ENCODE peak calls at places on chromosomes 11 and 22, in five cellular contexts. W is HCT116; J is pancreas; S is naive thymus-derived CD4-positive, alpha-beta T cell; I is iPS DF 6.9. T is an unnamed sample. For H3K9me3 and H3K36me3, the result is how much of the 10 kb centered on the place peaks cover.

GRCh38 chr11:114348200-114349191 is 51.8 kb downstream of the C11orf71 start:
- DNase-seq in S (peak), W (peak), I (peak), J (no peak), T (peak)

GRCh38 chr22:27685515-27685914 is 116.0 kb downstream of the MN1 start:
- DNase-seq in I (no peak), S (no peak), W (no peak), J (no peak), T (no peak)

GRCh38 chr11:2808850-2809847 is 76.4 kb downstream of the CDKN1C start:
- DNase-seq in I (no peak), J (peak), W (no peak), S (no peak), T (no peak)

GRCh38 chr11:72670041-72670440 is 4.2 kb downstream of the PDE2A start:
- DNase-seq in I (no peak), S (no peak), J (no peak), W (no peak), T (no peak)

GRCh38 chr22:45604239-45604711 is 67.4 kb upstream of the ATXN10 start:
- DNase-seq in I (no peak), W (no peak), J (no peak), S (no peak), T (no peak)

GRCh38 chr11:92269021-92269420 is 44.4 kb downstream of the FAT3 start:
- DNase-seq in J (no peak), I (no peak), S (no peak), W (no peak), T (no peak)

GRCh38 chr22:42608481-42609361 is 6.0 kb downstream of the POLDIP3 start:
- DNase-seq in I (no peak), S (no peak), W (no peak), J (no peak), T (no peak)

GRCh38 chr22:20607157-20607907 is 99.9 kb downstream of the MED15 start:
- DNase-seq in J (peak), W (no peak), I (no peak), S (no peak), T (no peak)

GRCh38 chr11:14643697-14644395 is at the start of gene PDE3B:
- DNase-seq in J (peak), S (peak), W (peak), I (peak), T (no peak)

GRCh38 chr22:20241579-20242392 is 26.3 kb downstream of the RTN4R start:
- DNase-seq in W (no peak), J (no peak), S (no peak), I (no peak), T (no peak)

GRCh38 chr11:79440451-79441158 is at the start of gene TENM4:
- DNase-seq in W (no peak), I (no peak), S (no peak), J (peak), T (no peak)

GRCh38 chr11:134418119-134418840 is 6.2 kb upstream of the B3GAT1 start:
- DNase-seq in I (no peak), J (no peak), W (no peak), S (no peak), T (peak)

GRCh38 chr22:42887523-42888507 is 30.7 kb upstream of the ARFGAP3 start:
- DNase-seq in J (peak), I (no peak), S (no peak), W (no peak), T (no peak)

GRCh38 chr11:115352805-115353483 is 151.3 kb downstream of the CADM1 start:
- DNase-seq in J (no peak), I (no peak), S (no peak), W (no peak), T (no peak)

GRCh38 chr11:13284776-13285588 is 7.4 kb downstream of the BMAL1 start:
- DNase-seq in W (no peak), J (no peak), I (no peak), S (no peak), T (no peak)

GRCh38 chr11:60761436-60762190 is 4.9 kb downstream of the MS4A15 start:
- DNase-seq in I (no peak), W (no peak), J (no peak), S (no peak), T (no peak)

GRCh38 chr11:43327987-43328386 is 16.2 kb downstream of the API5 start:
- DNase-seq in J (no peak), I (no peak), S (no peak), W (no peak), T (no peak)

GRCh38 chr22:31148516-31148915 is 8.2 kb upstream of the PLA2G3 start:
- DNase-seq in S (no peak), W (no peak), J (no peak), I (no peak), T (no peak)

GRCh38 chr11:9600651-9601040 is 27.2 kb downstream of the WEE1 start:
- DNase-seq in J (no peak), I (no peak), W (peak), S (no peak), T (no peak)

GRCh38 chr11:44593194-44593593 is 27.7 kb downstream of the CD82 start:
- DNase-seq in W (no peak), I (no peak), J (no peak), S (no peak), T (no peak)

GRCh38 chr11:14973621-14974020 is 1.5 kb upstream of the CALCA start:
- DNase-seq in J (peak), W (no peak), I (no peak), S (no peak), T (no peak)

GRCh38 chr11:109606256-109606655 is 184.3 kb downstream of the C11orf87 start:
- DNase-seq in S (no peak), I (no peak), J (no peak), W (no peak), T (no peak)

GRCh38 chr22:42785706-42786499 is 65.2 kb upstream of the A4GALT start:
- DNase-seq in W (no peak), I (no peak), J (no peak), S (no peak), T (no peak)

GRCh38 chr22:48842583-48842945 is 985.1 kb downstream of the BRD1 start:
- DNase-seq in W (no peak), S (no peak), J (no peak), I (no peak), T (no peak)

GRCh38 chr22:48838376-48838775 is 989.3 kb downstream of the BRD1 start:
- DNase-seq in I (no peak), W (no peak), S (no peak), J (no peak), T (no peak)

GRCh38 chr22:48838846-48839730 is 988.6 kb downstream of the BRD1 start:
- DNase-seq in S (no peak), I (no peak), W (no peak), J (no peak), T (no peak)

GRCh38 chr22:48841881-48842582 is 985.6 kb downstream of the BRD1 start:
- DNase-seq in I (no peak), W (no peak), S (no peak), J (no peak), T (no peak)

GRCh38 chr22:48840112-48840949 is 987.3 kb downstream of the BRD1 start:
- DNase-seq in S (no peak), W (no peak), J (no peak), I (no peak), T (no peak)
- H3K9me3 ChIP-seq in S (under half), W (under half), J (under half), I (under half), T (under half)

DNA sequence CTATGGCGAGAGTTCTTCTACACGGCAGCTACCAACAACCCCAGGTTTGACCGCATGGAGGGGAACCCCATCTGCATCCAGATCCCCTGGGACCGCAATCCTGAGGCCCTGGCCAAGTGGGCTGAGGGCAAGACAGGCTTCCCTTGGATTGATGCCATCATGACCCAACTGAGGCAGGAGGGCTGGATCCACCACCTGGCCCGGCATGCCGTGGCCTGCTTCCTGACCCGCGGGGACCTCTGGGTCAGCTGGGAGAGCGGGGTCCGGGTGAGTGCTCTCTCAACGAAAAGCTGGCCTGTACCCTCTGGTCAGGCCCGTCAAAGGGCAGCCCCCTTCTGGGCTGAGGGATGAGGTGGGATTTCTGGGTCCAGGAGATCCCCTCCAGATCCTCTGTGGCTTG is 15.9 kb upstream of the MAPK8IP1 start:
- DNase-seq in W (no peak), S (no peak), I (no peak), J (no peak), T (no peak)
- H3K36me3 ChIP-seq in W (under half), S (half or more), I (under half), J (under half), T (half or more)

GRCh38 chr22:49404020-49404419 is 423.7 kb downstream of the BRD1 start:
- DNase-seq in W (no peak), J (no peak), S (no peak), I (no peak), T (no peak)
- H3K9me3 ChIP-seq in W (under half), J (under half), S (under half), I (under half), T (under half)

DNA sequence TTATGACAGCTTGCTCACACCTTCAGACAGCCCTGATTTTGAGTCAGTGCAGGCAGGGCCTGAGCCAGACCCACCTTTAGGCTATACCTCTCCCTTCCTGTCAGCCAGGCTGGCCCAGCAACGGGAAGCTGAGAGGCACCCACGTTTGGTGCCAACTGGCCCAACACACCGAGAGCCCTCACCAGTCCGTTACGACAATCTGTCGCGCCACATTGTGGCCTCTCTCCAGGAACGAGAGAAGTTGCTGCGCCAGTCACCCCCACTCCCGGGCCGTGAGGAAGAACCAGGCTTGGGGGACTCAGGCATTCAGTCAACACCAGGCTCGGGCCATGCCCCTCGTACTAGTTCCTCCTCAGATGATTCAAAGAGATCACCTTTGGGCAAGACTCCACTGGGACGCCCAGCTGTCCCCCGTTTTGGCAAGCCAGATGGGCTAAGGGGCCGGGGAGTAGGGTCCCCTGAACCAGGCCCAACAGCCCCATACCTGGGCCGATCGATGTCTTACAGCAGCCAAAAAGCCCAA is 13.1 kb downstream of the MED19 start:
- DNase-seq in S (no peak), W (no peak), J (peak), I (no peak), T (no peak)
- H3K36me3 ChIP-seq in S (half or more), W (under half), J (under half), I (under half), T (half or more)

GRCh38 chr11:55481416-55481815 is 72.9 kb upstream of the OR4C15 start:
- DNase-seq in I (no peak), S (no peak), J (no peak), W (no peak), T (no peak)
- H3K9me3 ChIP-seq in I (under half), S (under half), J (under half), W (under half), T (under half)

DNA sequence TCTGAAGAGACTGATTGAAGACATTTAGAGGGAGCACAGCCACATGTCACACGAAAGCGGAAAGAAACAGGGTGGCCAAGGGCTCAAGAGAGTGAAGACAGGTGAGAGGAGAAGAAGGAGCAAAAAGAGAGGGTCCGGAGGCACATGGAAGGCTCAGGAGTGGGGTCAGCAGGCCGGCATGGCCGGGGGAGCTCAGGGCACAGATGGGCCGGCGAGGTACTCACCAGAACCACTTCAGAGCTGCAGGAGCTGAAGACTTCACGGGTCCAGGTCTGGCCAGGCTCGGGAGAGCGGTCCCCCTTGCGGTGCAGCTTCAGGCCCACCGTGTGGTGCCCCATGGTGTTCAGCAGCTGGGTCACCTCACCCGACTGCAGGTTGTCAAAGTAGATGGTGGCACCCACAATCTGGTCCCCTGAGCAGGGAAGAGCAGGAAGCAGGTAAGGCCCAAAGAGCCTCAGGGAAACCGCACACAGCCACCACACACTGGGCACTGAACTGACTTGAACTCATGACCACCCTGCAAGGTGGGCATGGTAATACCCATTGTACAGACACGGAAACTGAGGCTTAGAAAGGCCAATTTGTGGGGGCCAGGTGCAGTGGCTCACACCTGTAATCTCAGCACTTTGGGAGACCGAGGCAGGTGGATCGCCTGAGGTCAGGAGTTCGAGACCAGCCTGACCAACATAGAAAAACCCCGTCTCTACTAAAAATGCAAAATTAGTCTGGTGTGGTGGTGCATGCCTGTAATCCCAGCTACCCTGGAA is 11.6 kb downstream of the AHNAK start:
- DNase-seq in I (no peak), S (no peak), W (no peak), J (no peak), T (no peak)
- H3K36me3 ChIP-seq in I (under half), S (half or more), W (half or more), J (under half), T (half or more)

GRCh38 chr11:32478277-32478731 is 43.0 kb upstream of the WT1 start:
- DNase-seq in J (no peak), I (no peak), W (no peak), S (no peak), T (no peak)
- H3K9me3 ChIP-seq in J (under half), I (under half), W (under half), S (under half), T (under half)

GRCh38 chr11:68521962-68522626 is 61.5 kb downstream of the PPP6R3 start:
- DNase-seq in W (no peak), I (no peak), J (no peak), S (no peak), T (no peak)
- H3K36me3 ChIP-seq in W (half or more), I (under half), J (under half), S (half or more), T (half or more)

T was measured in SK-N-MC.